ENCODE peak calls at places on chromosomes 2 and 18, in eight cellular contexts. S is upper lobe of right lung; M is activated naive CD4-positive, alpha-beta T cell; J is WERI-Rb-1; N is amniotic epithelial cell; E is psoas muscle; K is MV-4-11; U is SW480. W is an unnamed sample.

GRCh38 chr2:140929866-140930265 is 1201.0 kb downstream of the LRP1B start:
- DNase-seq in S (no peak), M (no peak), J (no peak), N (peak; percentile 5), E (no peak), K (no peak), U (no peak), W (peak; percentile 18)

GRCh38 chr2:45457211-45457945 is 153.7 kb downstream of the SRBD1 start:
- DNase-seq in S (no peak), M (no peak), J (no peak), N (no peak), E (no peak), K (no peak), U (no peak), W (no peak)

GRCh38 chr2:239274391-239275001 is 126.3 kb downstream of the HDAC4 start:
- DNase-seq in S (peak; percentile 63), M (no peak), J (peak; percentile 65), N (peak; percentile 83), E (peak; percentile 86), K (peak; percentile 37), U (peak; percentile 89), W (peak; percentile 84)

GRCh38 chr2:228548230-228548629 is 366.7 kb upstream of the SPHKAP start:
- DNase-seq in S (no peak), M (no peak), J (no peak), N (peak; percentile 48), E (no peak), K (no peak), U (no peak), W (no peak)

GRCh38 chr18:34901299-34901698 is 139.9 kb upstream of the MAPRE2 start:
- DNase-seq in S (no peak), M (no peak), J (no peak), N (peak; percentile 48), E (no peak), K (peak; percentile 5), U (no peak), W (no peak)

GRCh38 chr2:234500394-234501006 is 3.6 kb upstream of the ARL4C start:
- DNase-seq in S (peak; percentile 74), M (peak; percentile 55), J (peak; percentile 62), N (peak; percentile 70), E (peak; percentile 59), K (peak; percentile 56), U (peak; percentile 73), W (no peak)

GRCh38 chr2:222920657-222921186 is 59.9 kb downstream of the ACSL3 start:
- DNase-seq in S (no peak), M (no peak), J (no peak), N (no peak), E (no peak), K (no peak), U (no peak), W (no peak)

GRCh38 chr18:70046207-70046606 is 98.5 kb upstream of the CD226 start:
- DNase-seq in S (no peak), M (no peak), J (no peak), N (peak; percentile 76), E (no peak), K (no peak), U (no peak), W (no peak)

GRCh38 chr2:11346129-11346528 is 1.7 kb upstream of the ROCK2 start:
- DNase-seq in S (no peak), M (no peak), J (no peak), N (no peak), E (no peak), K (no peak), U (peak; percentile 68), W (no peak)

GRCh38 chr2:136115183-136115751 is 2.7 kb downstream of the CXCR4 start:
- DNase-seq in S (no peak), M (no peak), J (no peak), N (no peak), E (no peak), K (no peak), U (no peak), W (no peak)

GRCh38 chr2:79065176-79065575 is 22.6 kb downstream of the REG1B start:
- DNase-seq in S (no peak), M (no peak), J (no peak), N (no peak), E (no peak), K (no peak), U (no peak), W (no peak)

GRCh38 chr2:109218087-109218791 is 89.2 kb downstream of the SH3RF3 start:
- DNase-seq in S (no peak), M (no peak), J (no peak), N (no peak), E (no peak), K (peak; percentile 16), U (peak; percentile 99), W (no peak)

GRCh38 chr2:172677363-172677762 is 58.3 kb upstream of the RAPGEF4 start:
- DNase-seq in S (no peak), M (no peak), J (no peak), N (no peak), E (no peak), K (no peak), U (no peak), W (no peak)

GRCh38 chr2:101745711-101746694 is 48.5 kb downstream of the MAP4K4 start:
- DNase-seq in S (no peak), M (no peak), J (no peak), N (peak; percentile 69), E (no peak), K (no peak), U (no peak), W (no peak)